ENCODE peak calls at places on chromosomes 3 and 15, in eight cellular contexts. X is cerebellum; W is EL; O is GM20000; Z is brain microvascular endothelial cell; M is HAP-1; S is natural killer cell treated with Interleukin-12 subunit alpha and Interleukin-12 subunit beta and Interleukin-15 and Interleukin-18, amount 100 ng/mL, for 72 hours; P is upper lobe of left lung. G is an unnamed sample.

GRCh38 chr3:55357796-55358195 is 129.3 kb downstream of the WNT5A start:
- DNase-seq in S (no peak), M (no peak), Z (no peak), X (no peak), O (no peak), P (no peak), W (no peak), G (no peak)

GRCh38 chr15:58736244-58736643 is 13.3 kb downstream of the ADAM10 start:
- DNase-seq in O (no peak), W (no peak), Z (no peak), P (no peak), X (no peak), M (peak; percentile 65), S (no peak), G (no peak)

GRCh38 chr3:25662921-25663320 is 1.8 kb downstream of the TOP2B start:
- DNase-seq in X (no peak), M (no peak), O (no peak), S (no peak), Z (no peak), W (no peak), P (no peak), G (no peak)

GRCh38 chr15:51924146-51925068 is 47.2 kb downstream of the LEO1 start:
- DNase-seq in O (no peak), X (no peak), P (no peak), Z (no peak), S (no peak), W (no peak), M (no peak), G (no peak)

GRCh38 chr3:175431396-175431795 is 572.3 kb downstream of the NAALADL2 start:
- DNase-seq in W (peak; percentile 47), S (no peak), M (peak; percentile 61), P (no peak), O (no peak), X (no peak), Z (peak; percentile 69), G (no peak)

GRCh38 chr3:162487138-162487537 is 990.5 kb downstream of the OTOL1 start:
- DNase-seq in Z (no peak), P (no peak), M (no peak), O (no peak), W (no peak), X (no peak), S (no peak), G (no peak)

GRCh38 chr15:57668074-57668473 is 38.4 kb upstream of the POLR2M start:
- DNase-seq in S (no peak), Z (no peak), M (no peak), X (no peak), O (no peak), W (no peak), P (no peak), G (no peak)

GRCh38 chr15:55915221-55915620 is 78.2 kb downstream of the NEDD4 start:
- DNase-seq in S (no peak), X (no peak), O (no peak), M (no peak), Z (no peak), P (no peak), W (peak; percentile 31), G (no peak)

GRCh38 chr3:40714771-40715170 is 190.0 kb downstream of the ZNF621 start:
- DNase-seq in X (no peak), S (no peak), W (no peak), O (no peak), P (no peak), Z (no peak), M (no peak), G (no peak)

GRCh38 chr3:34312684-34313083 is 514.3 kb downstream of the PDCD6IP start:
- DNase-seq in M (no peak), Z (no peak), O (no peak), S (no peak), P (no peak), X (no peak), W (no peak), G (no peak)

GRCh38 chr3:183123891-183124290 is 24.6 kb upstream of the MCCC1 start:
- DNase-seq in P (no peak), S (no peak), X (no peak), W (peak; percentile 70), M (peak; percentile 14), O (no peak), Z (no peak), G (no peak)

GRCh38 chr3:73624363-73625123 is at the start of gene PDZRN3:
- DNase-seq in O (no peak), M (no peak), S (no peak), X (peak; percentile 8), W (peak; percentile 86), Z (peak; percentile 59), P (peak; percentile 90), G (peak; percentile 8)

GRCh38 chr3:159432721-159433300 is 555.8 kb upstream of the IL12A start:
- DNase-seq in S (no peak), W (no peak), Z (no peak), M (no peak), O (no peak), X (no peak), P (no peak), G (no peak)

GRCh38 chr3:22269827-22270226 is 518.8 kb upstream of the ZNF385D start:
- DNase-seq in W (peak; percentile 19), S (no peak), Z (peak; percentile 63), O (no peak), P (no peak), X (peak; percentile 15), M (no peak), G (no peak)

G was measured in GM13976.